ENCODE peak calls at places on chromosome 11, in six cellular contexts. F is Daoy, M is HTR-8/SVneo, Y is ACHN, O is T-helper 2 cell, B is T-helper 9 cell. P is an unnamed sample.

GRCh38 chr11:20821046-20821445 is 151.7 kb downstream of the NELL1 start:
- DNase-seq in O (no peak), B (no peak), F (no peak), M (no peak), Y (no peak), P (no peak)

GRCh38 chr11:105718641-105719040 is 108.8 kb downstream of the GRIA4 start:
- DNase-seq in O (no peak), F (no peak), B (no peak), M (no peak), Y (peak; percentile 89), P (peak; percentile 4)

GRCh38 chr11:58740447-58740846 is 8.7 kb upstream of the GLYAT start:
- DNase-seq in B (no peak), F (no peak), M (no peak), Y (no peak), O (no peak), P (no peak)

GRCh38 chr11:65355776-65356393 is 1.3 kb downstream of the TIGD3 start:
- DNase-seq in Y (no peak), F (no peak), B (no peak), O (no peak), M (no peak), P (no peak)

GRCh38 chr11:10579700-10580099 is 11.2 kb upstream of the LYVE1 start:
- DNase-seq in Y (no peak), M (no peak), O (no peak), B (no peak), F (no peak), P (no peak)

GRCh38 chr11:65796726-65797601 is 10.1 kb downstream of the OVOL1 start:
- DNase-seq in F (no peak), O (no peak), B (no peak), M (no peak), Y (no peak), P (no peak)

GRCh38 chr11:66853242-66854229 is 3.3 kb upstream of the LRFN4 start:
- DNase-seq in B (no peak), F (no peak), M (no peak), Y (no peak), O (no peak), P (no peak)

GRCh38 chr11:11587122-11587521 is 34.7 kb downstream of the GALNT18 start:
- DNase-seq in F (no peak), O (no peak), B (no peak), M (no peak), Y (no peak), P (no peak)

GRCh38 chr11:10770626-10771254 is 19.7 kb downstream of the CTR9 start:
- DNase-seq in Y (peak; percentile 43), B (peak; percentile 10), O (no peak), F (peak; percentile 27), M (peak; percentile 50), P (peak; percentile 38)

GRCh38 chr11:46298699-46299424 is 21.4 kb downstream of the CREB3L1 start:
- DNase-seq in M (no peak), F (peak; percentile 79), Y (peak; percentile 42), O (no peak), B (no peak), P (peak; percentile 49)

GRCh38 chr11:86151188-86152005 is 82.5 kb upstream of the PICALM start:
- DNase-seq in F (peak; percentile 91), Y (peak; percentile 43), B (no peak), O (no peak), M (no peak), P (peak; percentile 30)

GRCh38 chr11:81673001-81673400 is 1060.7 kb downstream of the FAM181B start:
- DNase-seq in M (no peak), Y (no peak), B (no peak), F (no peak), O (no peak), P (peak; percentile 28)

GRCh38 chr11:77081976-77082836 is 15.4 kb downstream of the CAPN5 start:
- DNase-seq in M (no peak), O (peak; percentile 6), Y (no peak), F (peak; percentile 0), B (no peak), P (no peak)

GRCh38 chr11:133903875-133904817 is 52.6 kb downstream of the IGSF9B start:
- DNase-seq in O (no peak), Y (no peak), B (no peak), M (no peak), F (no peak), P (no peak)

GRCh38 chr11:67648796-67649613 is 1.5 kb downstream of the ACY3 start:
- DNase-seq in O (no peak), M (no peak), Y (no peak), F (no peak), B (no peak), P (no peak)

GRCh38 chr11:66749091-66749490 is 20.1 kb upstream of the SPTBN2 start:
- DNase-seq in B (no peak), O (no peak), M (no peak), Y (no peak), F (no peak), P (no peak)

GRCh38 chr11:122843281-122844150 is 5.2 kb downstream of the CRTAM start:
- DNase-seq in B (no peak), Y (no peak), M (no peak), O (no peak), F (peak; percentile 16), P (no peak)

GRCh38 chr11:8229299-8230177 is 34.1 kb downstream of the LMO1 start:
- DNase-seq in F (peak; percentile 58), Y (no peak), O (no peak), B (no peak), M (no peak), P (no peak)

GRCh38 chr11:62842171-62842717 is 2.9 kb upstream of the WDR74 start:
- DNase-seq in F (peak; percentile 38), O (no peak), M (no peak), Y (no peak), B (peak; percentile 18), P (peak; percentile 77)

GRCh38 chr11:94515398-94515797 is 3.1 kb downstream of the C11orf97 start:
- DNase-seq in O (no peak), B (no peak), Y (no peak), F (no peak), M (no peak), P (no peak)

P was measured in trophoblast cell.